ENCODE peak calls at places on chromosomes 6 and 20, in six cellular contexts. B, L, Y, I, U and R are unnamed samples.

GRCh38 chr6:84021625-84022024 is 11.9 kb upstream of the MRAP2 start:
- DNase-seq in Y (no peak), L (no peak), U (no peak), I (no peak), B (no peak), R (no peak)

GRCh38 chr20:37567671-37568588 is 40.3 kb upstream of the BLCAP start:
- DNase-seq in U (no peak), Y (no peak), B (no peak), I (no peak), L (no peak), R (no peak)

GRCh38 chr6:47182291-47182957 is 127.3 kb downstream of the TNFRSF21 start:
- DNase-seq in B (peak), U (no peak), L (no peak), Y (no peak), I (no peak), R (no peak)

GRCh38 chr6:13813621-13814175 is 659 bp downstream of the MCUR1 start:
- DNase-seq in B (peak), I (peak), U (peak), Y (peak), L (peak), R (no peak)

GRCh38 chr6:118659513-118660217 is 8.3 kb upstream of the CEP85L start:
- DNase-seq in Y (peak), L (no peak), B (no peak), I (no peak), U (peak), R (no peak)

GRCh38 chr6:10406556-10406955 is 8.3 kb downstream of the TFAP2A start:
- DNase-seq in L (no peak), Y (no peak), B (no peak), U (no peak), I (no peak), R (no peak)

GRCh38 chr6:127342296-127342945 is 988 bp downstream of the ECHDC1 start:
- DNase-seq in Y (peak), I (peak), B (peak), U (peak), L (peak), R (no peak)

GRCh38 chr6:143229402-143229801 is 168.7 kb downstream of the AIG1 start:
- DNase-seq in L (no peak), U (no peak), Y (no peak), B (no peak), I (no peak), R (no peak)

GRCh38 chr6:105330913-105331312 is 72.0 kb downstream of the PREP start:
- DNase-seq in B (no peak), Y (no peak), I (peak), L (no peak), U (no peak), R (no peak)

GRCh38 chr6:68728580-68728979 is 93.5 kb downstream of the ADGRB3 start:
- DNase-seq in I (no peak), Y (no peak), L (no peak), U (no peak), B (no peak), R (no peak)

GRCh38 chr6:1310628-1311399 is 1.1 kb upstream of the FOXQ1 start:
- DNase-seq in U (peak), L (no peak), B (peak), Y (no peak), I (no peak), R (no peak)

GRCh38 chr6:17865243-17865642 is 122.2 kb downstream of the KIF13A start:
- DNase-seq in I (peak), Y (no peak), U (peak), B (peak), L (no peak), R (no peak)

GRCh38 chr20:47296950-47297349 is 59.5 kb downstream of the ZMYND8 start:
- DNase-seq in Y (peak), L (no peak), B (peak), U (no peak), I (no peak), R (peak)

GRCh38 chr20:62812907-62813200 is 4.0 kb upstream of the COL9A3 start:
- DNase-seq in I (no peak), L (no peak), B (no peak), Y (no peak), U (no peak), R (no peak)

GRCh38 chr6:41449399-41450245 is 96.6 kb upstream of the FOXP4 start:
- DNase-seq in L (no peak), U (peak), B (peak), I (no peak), Y (no peak), R (no peak)

GRCh38 chr6:127317275-127318128 is 25.9 kb downstream of the ECHDC1 start:
- DNase-seq in Y (no peak), I (no peak), L (no peak), B (no peak), U (no peak), R (no peak)

GRCh38 chr20:5608104-5608447 is 142.1 kb upstream of the SHLD1 start:
- DNase-seq in I (no peak), U (no peak), B (no peak), L (no peak), Y (no peak), R (no peak)

GRCh38 chr6:134908906-134909516 is 40.9 kb downstream of the ALDH8A1 start:
- DNase-seq in I (peak), B (no peak), U (peak), L (no peak), Y (peak), R (peak)

GRCh38 chr6:71979911-71980310 is 93.6 kb downstream of the RIMS1 start:
- DNase-seq in Y (peak), U (no peak), L (no peak), B (no peak), I (no peak), R (no peak)

GRCh38 chr6:69917834-69918233 is 51.5 kb downstream of the COL19A1 start:
- DNase-seq in L (no peak), Y (peak), B (peak), U (no peak), I (peak), R (peak)

GRCh38 chr6:131281471-131282270 is 146.4 kb downstream of the AKAP7 start:
- DNase-seq in L (peak), Y (no peak), U (peak), B (no peak), I (peak), R (peak)

GRCh38 chr6:68226460-68226859 is 408.6 kb upstream of the ADGRB3 start:
- DNase-seq in I (no peak), B (no peak), Y (peak), L (peak), U (no peak), R (no peak)

GRCh38 chr6:165096868-165097267 is 212.5 kb downstream of the C6orf118 start:
- DNase-seq in U (no peak), L (no peak), B (no peak), Y (peak), I (peak), R (no peak)

GRCh38 chr6:123658848-123659247 is 22.1 kb upstream of the TRDN start:
- DNase-seq in L (no peak), Y (no peak), B (no peak), U (no peak), I (no peak), R (no peak)

GRCh38 chr6:73325656-73326055 is 28.4 kb downstream of the DPPA5 start:
- DNase-seq in B (no peak), L (peak), U (no peak), Y (no peak), I (no peak), R (no peak)

GRCh38 chr6:160367798-160368547 is 19.8 kb downstream of the SLC22A3 start:
- DNase-seq in B (no peak), L (no peak), U (no peak), I (no peak), Y (no peak), R (no peak)

GRCh38 chr6:42781546-42781810 is 374 bp upstream of the BICRAL start:
- DNase-seq in Y (peak), L (peak), I (peak), B (no peak), U (no peak), R (no peak)

GRCh38 chr6:21922086-21922485 is 328.5 kb downstream of the SOX4 start:
- DNase-seq in I (peak), B (no peak), U (no peak), Y (peak), L (no peak), R (no peak)

GRCh38 chr6:43829470-43829869 is 59.5 kb downstream of the VEGFA start:
- DNase-seq in B (no peak), Y (no peak), L (no peak), U (no peak), I (no peak), R (no peak)

GRCh38 chr6:12348530-12349511 is 58.7 kb downstream of the EDN1 start:
- DNase-seq in B (peak), U (peak), L (no peak), I (peak), Y (peak), R (no peak)

GRCh38 chr6:45375449-45375848 is 2.3 kb downstream of the SUPT3H start:
- DNase-seq in B (no peak), L (no peak), I (no peak), Y (peak), U (no peak), R (no peak)

GRCh38 chr6:142696689-142697088 is 248.3 kb downstream of the HIVEP2 start:
- DNase-seq in B (peak), Y (peak), U (peak), L (no peak), I (no peak), R (no peak)

GRCh38 chr20:9360427-9360826 is 154.0 kb upstream of the LAMP5 start:
- DNase-seq in L (no peak), Y (no peak), I (no peak), B (no peak), U (no peak), R (no peak)

GRCh38 chr6:57102976-57103375 is 13.0 kb downstream of the ZNF451 start:
- DNase-seq in U (no peak), I (peak), B (no peak), L (no peak), Y (no peak), R (no peak)

GRCh38 chr6:33619166-33619565 is 2.0 kb upstream of the ITPR3 start:
- DNase-seq in I (no peak), Y (no peak), U (no peak), B (no peak), L (no peak), R (no peak)

GRCh38 chr20:46631212-46631869 is 19.9 kb downstream of the SLC13A3 start:
- DNase-seq in B (peak), U (no peak), Y (peak), L (no peak), I (no peak), R (peak)

GRCh38 chr6:149271348-149272340 is 45.9 kb upstream of the TAB2 start:
- DNase-seq in Y (peak), L (peak), I (peak), U (peak), B (no peak), R (peak)

GRCh38 chr6:32761548-32761947 is 1.8 kb downstream of the HLA-DQB2 start:
- DNase-seq in I (no peak), U (no peak), B (no peak), L (no peak), Y (no peak), R (no peak)

GRCh38 chr6:14088600-14089168 is 28.9 kb upstream of the CD83 start:
- DNase-seq in B (no peak), Y (no peak), U (no peak), I (no peak), L (no peak), R (no peak)

DNA sequence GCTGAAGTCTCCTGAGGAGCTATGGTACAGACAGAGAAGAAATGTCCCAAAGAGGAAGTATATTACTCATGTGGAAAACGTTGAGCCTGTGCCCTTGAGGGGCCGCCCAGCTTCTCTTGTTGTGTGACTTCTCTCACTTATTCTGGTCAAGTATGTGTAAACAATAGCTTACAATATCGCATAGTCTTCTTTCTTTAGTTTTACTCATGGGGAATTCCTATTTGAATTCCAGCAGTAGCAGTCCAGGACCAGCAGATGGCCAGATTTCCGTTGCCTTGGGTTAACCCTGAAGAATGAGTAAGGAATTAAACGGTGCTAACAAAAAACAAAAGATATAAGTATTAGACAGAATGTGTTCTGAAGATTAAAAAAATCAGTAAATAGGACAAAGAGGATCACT is 522.0 kb upstream of the GJE1 start:
- DNase-seq in U (no peak), I (peak), Y (peak), L (no peak), B (no peak), R (no peak)
- TF ChIP-seq CTCF in U (no peak), I (peak), Y (peak), L (peak), B (no peak), R (no peak)

GRCh38 chr6:169023161-169023874 is 230.3 kb downstream of the THBS2 start:
- DNase-seq in L (no peak), Y (no peak), U (no peak), B (no peak), I (no peak), R (no peak)

GRCh38 chr6:169024047-169024660 is 229.5 kb downstream of the THBS2 start:
- DNase-seq in I (no peak), L (no peak), B (no peak), U (no peak), Y (no peak), R (no peak)

GRCh38 chr6:169019727-169020491 is 233.7 kb downstream of the THBS2 start:
- DNase-seq in B (peak), L (no peak), Y (peak), I (no peak), U (no peak), R (no peak)

GRCh38 chr6:169020821-169021220 is 232.8 kb downstream of the THBS2 start:
- DNase-seq in L (no peak), I (no peak), U (no peak), B (no peak), Y (no peak), R (no peak)

GRCh38 chr6:169022079-169022478 is 231.6 kb downstream of the THBS2 start:
- DNase-seq in Y (no peak), B (no peak), I (no peak), L (no peak), U (no peak), R (no peak)
- TF ChIP-seq CTCF in Y (no peak), B (no peak), I (no peak), L (no peak), U (no peak), R (no peak)

GRCh38 chr6:138004423-138005287 is 102.6 kb downstream of the PERP start:
- DNase-seq in B (peak), U (no peak), L (peak), I (peak), Y (peak), R (peak)
- TF ChIP-seq CTCF in B (peak), U (no peak), L (peak), I (peak), Y (peak), R (peak)

GRCh38 chr20:57619053-57619831 is 984 bp downstream of the ZBP1 start:
- DNase-seq in U (peak), Y (no peak), B (no peak), I (no peak), L (peak), R (peak)
- TF ChIP-seq CTCF in U (no peak), Y (no peak), B (no peak), I (no peak), L (peak), R (no peak)

GRCh38 chr6:157268396-157268795 is 54.9 kb downstream of the TMEM242 start:
- DNase-seq in L (no peak), B (no peak), I (no peak), U (no peak), Y (no peak), R (no peak)

GRCh38 chr6:157265630-157266029 is 57.7 kb downstream of the TMEM242 start:
- DNase-seq in I (no peak), U (no peak), B (no peak), L (no peak), Y (no peak), R (no peak)

GRCh38 chr6:157267654-157268053 is 55.7 kb downstream of the TMEM242 start:
- DNase-seq in I (no peak), U (no peak), B (no peak), L (no peak), Y (no peak), R (no peak)

GRCh38 chr6:157266274-157267101 is 56.8 kb downstream of the TMEM242 start:
- DNase-seq in U (no peak), B (no peak), I (no peak), Y (no peak), L (no peak), R (no peak)

DNA sequence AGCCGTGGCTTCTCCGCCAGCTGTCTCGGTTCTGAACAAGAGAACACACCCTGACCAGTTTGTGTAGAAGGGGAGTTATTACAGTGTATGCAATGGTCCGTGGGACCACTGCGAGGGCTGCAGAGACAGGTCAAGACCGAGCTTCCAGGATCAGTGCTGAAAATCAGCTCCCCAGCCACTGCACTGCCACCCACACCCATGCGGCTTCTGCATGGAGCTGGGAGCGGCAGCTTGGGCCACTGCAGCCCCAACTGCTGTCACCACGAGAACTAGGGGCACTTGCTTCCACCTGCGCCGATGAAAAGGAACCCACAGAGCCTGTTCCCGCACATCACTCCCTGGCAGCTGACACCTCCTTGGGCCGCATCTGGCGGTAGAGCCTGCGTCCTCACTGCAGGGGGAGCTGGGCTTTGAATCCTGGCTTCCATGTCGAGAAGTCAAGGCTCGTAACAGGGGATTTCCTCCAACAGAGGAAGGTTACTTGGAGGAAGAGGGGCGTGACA is 56.2 kb downstream of the TMEM242 start:
- DNase-seq in Y (no peak), L (no peak), I (no peak), U (no peak), B (no peak), R (no peak)
- TF ChIP-seq CTCF in Y (no peak), L (no peak), I (no peak), U (no peak), B (no peak), R (no peak)

GRCh38 chr20:10448270-10449156 is 13.4 kb downstream of the SLX4IP start:
- DNase-seq in I (peak), B (no peak), Y (no peak), L (no peak), U (no peak), R (no peak)
- TF ChIP-seq CTCF in I (peak), B (no peak), Y (no peak), L (no peak), U (no peak), R (no peak)

DNA sequence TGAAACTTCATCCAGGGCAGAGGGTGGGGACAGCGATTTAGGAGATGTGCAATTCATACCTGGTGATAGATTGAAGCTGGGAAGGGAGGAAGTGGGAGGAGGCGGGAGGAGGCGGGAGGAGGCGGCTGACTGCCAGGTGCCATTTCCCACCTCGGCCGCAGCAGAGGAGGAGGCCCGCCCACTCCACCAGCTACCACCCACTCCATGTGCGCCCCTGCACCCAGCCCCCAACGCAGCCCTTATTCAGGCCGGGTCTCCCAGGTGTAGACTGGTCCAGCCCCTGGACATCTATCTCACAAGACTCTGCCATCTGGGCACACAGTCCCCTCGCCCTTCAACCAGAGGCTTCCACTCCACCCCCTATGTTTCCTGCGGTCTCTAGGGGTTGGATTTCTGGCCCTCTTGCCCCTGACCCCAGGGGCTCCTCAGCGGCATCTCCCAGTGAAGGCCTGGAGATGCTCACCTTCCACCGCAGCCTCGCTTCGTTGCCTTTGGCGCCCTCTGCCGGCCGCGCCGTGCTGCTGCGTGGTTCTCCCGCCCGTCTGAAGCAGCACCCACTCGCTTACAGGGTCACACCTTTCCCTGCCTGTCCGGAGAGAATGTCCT is 32.6 kb upstream of the FAM83D start:
- DNase-seq in B (peak), Y (peak), I (peak), U (peak), L (peak), R (peak)
- TF ChIP-seq CTCF in B (peak), Y (peak), I (peak), U (peak), L (peak), R (peak)

GRCh38 chr6:109878291-109878690 is 99.8 kb upstream of the GPR6 start:
- DNase-seq in I (no peak), L (no peak), Y (no peak), U (no peak), B (no peak), R (no peak)
- TF ChIP-seq CTCF in I (no peak), L (no peak), Y (no peak), U (no peak), B (no peak), R (no peak)

DNA sequence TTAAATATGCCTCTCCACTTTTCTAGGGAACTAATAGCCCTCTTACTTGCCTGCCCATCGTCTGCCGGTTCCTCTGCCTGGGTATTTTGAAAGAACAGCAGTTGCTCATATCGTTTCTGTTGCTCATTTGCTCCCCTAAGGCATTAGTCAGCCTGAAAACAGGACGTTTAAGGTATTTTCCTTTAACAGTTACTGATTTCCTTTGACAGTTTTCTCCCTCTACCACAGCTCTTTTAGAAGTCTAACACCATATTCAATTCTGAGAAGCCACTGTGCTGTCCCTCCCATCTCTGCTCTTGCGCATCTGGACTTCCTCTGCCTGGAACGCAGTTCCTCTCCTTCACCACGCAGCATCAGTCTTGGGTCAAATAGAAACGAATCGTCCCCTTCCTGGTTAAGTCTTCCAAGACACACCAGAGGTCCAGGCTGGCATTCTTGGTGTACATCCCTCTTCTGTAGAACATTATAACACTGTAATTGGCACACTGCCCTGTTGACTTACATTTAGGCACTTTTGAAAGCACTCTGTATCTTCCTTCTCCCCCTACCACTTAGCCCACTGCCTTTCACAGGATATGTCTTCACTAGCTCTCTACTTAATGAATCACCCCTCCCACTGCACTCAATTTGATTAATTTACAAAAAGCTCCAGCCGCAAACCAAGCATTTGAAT is 141.0 kb upstream of the CARMIL1 start:
- DNase-seq in L (peak), B (peak), I (peak), Y (peak), U (peak), R (peak)
- TF ChIP-seq CTCF in L (peak), B (no peak), I (peak), Y (peak), U (peak), R (peak)

GRCh38 chr6:34986845-34987246 is 97.8 kb downstream of the ANKS1A start:
- DNase-seq in I (peak), L (peak), Y (peak), U (peak), B (peak), R (peak)
- TF ChIP-seq CTCF in I (peak), L (peak), Y (peak), U (peak), B (peak), R (peak)